ENCODE peak calls at places on chromosomes 11 and 22, in seven cellular contexts. G is brain microvascular endothelial cell; B is upper lobe of right lung; W is right cardiac atrium; S is hepatocyte; N is CD8-positive, alpha-beta memory T cell; H is heart left ventricle. R is an unnamed sample.
A peak's percentile ranks its signal among the peaks of the same experiment; 100 is the strongest.

GRCh38 chr22:23621082-23621780 is 10.9 kb downstream of the DRICH1 start:
- DNase-seq in G (no peak), H (no peak), N (no peak), W (no peak), B (no peak), S (peak; percentile 53), R (no peak)

GRCh38 chr22:39028281-39028680 is 7.4 kb downstream of the APOBEC3D start:
- DNase-seq in B (no peak), H (no peak), W (peak; percentile 45), N (no peak), G (no peak), S (no peak), R (no peak)

GRCh38 chr22:31898911-31899310 is 45.4 kb upstream of the YWHAH start:
- DNase-seq in B (no peak), G (no peak), S (no peak), W (no peak), N (no peak), H (no peak), R (no peak)

GRCh38 chr11:36376315-36376887 is 80.3 kb downstream of the PRR5L start:
- DNase-seq in G (no peak), H (peak; percentile 44), S (peak; percentile 38), B (peak; percentile 72), N (no peak), W (peak; percentile 72), R (no peak)

GRCh38 chr22:45485271-45485670 is 17.4 kb upstream of the FBLN1 start:
- DNase-seq in N (no peak), H (no peak), W (no peak), G (no peak), S (no peak), B (peak; percentile 4), R (no peak)

GRCh38 chr11:84812351-84813083 is 814.6 kb downstream of the DLG2 start:
- DNase-seq in B (no peak), H (no peak), N (no peak), G (peak; percentile 16), W (no peak), S (no peak), R (no peak)

GRCh38 chr11:62539238-62539925 is 7.2 kb downstream of the AHNAK start:
- DNase-seq in S (peak; percentile 87), N (peak; percentile 47), G (peak; percentile 62), H (peak; percentile 90), B (peak; percentile 82), W (peak; percentile 86), R (peak; percentile 90)

GRCh38 chr22:44120314-44120704 is 60.4 kb upstream of the PARVG start:
- DNase-seq in H (no peak), N (no peak), G (no peak), S (no peak), B (peak; percentile 13), W (no peak), R (no peak)

GRCh38 chr11:90220391-90220790 is 2.5 kb downstream of the CHORDC1 start:
- DNase-seq in W (no peak), B (no peak), H (no peak), N (no peak), S (no peak), G (peak; percentile 56), R (peak; percentile 50)

GRCh38 chr11:1979607-1980006 is 18.0 kb downstream of the H19 start:
- DNase-seq in S (no peak), B (no peak), N (no peak), G (no peak), H (no peak), W (peak; percentile 11), R (no peak)

GRCh38 chr11:46277623-46278386 is at the start of gene CREB3L1:
- DNase-seq in G (no peak), S (peak; percentile 36), H (peak; percentile 74), W (peak; percentile 80), N (no peak), B (peak; percentile 80), R (no peak)

GRCh38 chr22:21026783-21027692 is 5.3 kb downstream of the SLC7A4 start:
- DNase-seq in W (peak; percentile 85), H (no peak), N (no peak), S (no peak), B (peak; percentile 81), G (peak; percentile 22), R (no peak)

GRCh38 chr11:75337195-75337654 is 14.2 kb downstream of the ARRB1 start:
- DNase-seq in W (peak; percentile 70), H (no peak), G (peak; percentile 33), N (no peak), S (peak; percentile 71), B (no peak), R (no peak)

GRCh38 chr11:33735426-33736147 is 636 bp downstream of the CD59 start:
- DNase-seq in W (peak; percentile 69), S (peak; percentile 48), H (no peak), B (peak; percentile 80), G (no peak), N (peak; percentile 17), R (no peak)

GRCh38 chr22:25548866-25549464 is 15.5 kb upstream of the GRK3 start:
- DNase-seq in H (no peak), G (no peak), S (no peak), B (no peak), W (no peak), N (no peak), R (no peak)

GRCh38 chr11:95568236-95568635 is 221.3 kb downstream of the FAM76B start:
- DNase-seq in H (no peak), W (no peak), S (no peak), B (no peak), N (no peak), G (no peak), R (no peak)

GRCh38 chr22:42388130-42388797 is 43.9 kb downstream of the NFAM1 start:
- DNase-seq in H (no peak), G (no peak), W (peak; percentile 57), S (no peak), B (no peak), N (no peak), R (peak; percentile 19)

GRCh38 chr11:56396047-56396446 is 16.4 kb upstream of the OR5AL1 start:
- DNase-seq in N (no peak), H (no peak), W (no peak), G (no peak), B (no peak), S (peak; percentile 10), R (no peak)

GRCh38 chr11:106281455-106282173 is 204.2 kb downstream of the AASDHPPT start:
- DNase-seq in B (no peak), H (no peak), W (no peak), G (peak; percentile 83), N (no peak), S (no peak), R (peak; percentile 79)

DNA sequence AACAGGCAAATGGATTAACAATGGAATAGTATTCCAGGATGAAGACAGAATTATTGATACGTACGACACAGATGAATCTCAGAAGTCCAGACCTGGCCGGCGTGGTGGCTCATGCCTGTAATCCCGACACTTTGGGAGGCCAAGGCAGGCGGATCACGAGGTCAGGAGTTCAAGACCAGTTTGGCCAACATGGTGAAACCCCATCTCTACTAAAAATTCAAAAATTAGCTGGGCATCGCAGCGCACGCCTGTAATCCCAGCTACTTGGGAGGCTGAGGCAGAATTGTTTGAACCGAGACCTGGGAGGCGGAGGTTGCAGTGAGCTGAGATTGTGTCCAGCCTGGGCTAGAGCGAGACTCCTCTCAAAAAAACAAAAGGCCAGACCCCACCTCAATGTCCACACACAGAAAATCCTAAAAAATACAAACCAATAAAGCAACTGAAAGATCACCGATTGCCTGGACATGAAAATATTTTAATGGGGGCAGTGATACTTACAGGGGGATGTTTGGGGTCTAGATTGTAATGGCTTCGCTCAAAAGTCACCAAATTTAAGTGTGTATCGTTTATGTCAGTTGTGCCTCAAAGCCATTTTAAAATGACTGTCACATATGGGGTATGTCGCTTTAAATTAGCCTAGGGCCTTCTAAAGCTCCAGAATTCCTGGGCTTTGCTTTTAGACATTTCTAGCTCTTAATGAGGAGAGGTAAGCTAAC is 3.8 kb downstream of the RPS25 start:
- DNase-seq in H (no peak), S (no peak), B (no peak), N (no peak), G (no peak), W (no peak), R (no peak)
- H3K27ac ChIP-seq in H (no peak overlapping the region), S (no peak overlapping the region), B (no peak overlapping the region), N (no peak overlapping the region), G (no peak overlapping the region), W (no peak overlapping the region), R (peak overlapping the region; percentile 58)

GRCh38 chr22:37711490-37711889 is 14.6 kb downstream of the TRIOBP start:
- DNase-seq in W (no peak), G (no peak), S (no peak), B (no peak), N (no peak), H (no peak), R (no peak)

GRCh38 chr22:37715760-37716159 is 18.9 kb downstream of the TRIOBP start:
- DNase-seq in W (no peak), H (no peak), G (no peak), S (no peak), N (no peak), B (no peak), R (no peak)

GRCh38 chr22:37713761-37714160 is 16.9 kb downstream of the TRIOBP start:
- DNase-seq in N (no peak), H (no peak), B (no peak), S (no peak), G (no peak), W (no peak), R (no peak)

GRCh38 chr22:37714634-37715033 is 17.8 kb downstream of the TRIOBP start:
- DNase-seq in H (no peak), G (no peak), B (no peak), S (no peak), W (no peak), N (no peak), R (no peak)

GRCh38 chr22:37716708-37717107 is 19.9 kb downstream of the TRIOBP start:
- DNase-seq in S (no peak), N (no peak), B (no peak), H (no peak), W (no peak), G (peak; percentile 64), R (peak; percentile 36)
- H3K27ac ChIP-seq in S (no peak overlapping the region), N (no peak overlapping the region), B (no peak overlapping the region), H (no peak overlapping the region), W (no peak overlapping the region), G (no peak overlapping the region), R (no peak overlapping the region)

GRCh38 chr11:16902979-16903378 is 111.2 kb downstream of the PLEKHA7 start:
- DNase-seq in B (no peak), N (no peak), G (no peak), W (no peak), H (no peak), S (no peak), R (no peak)
- H3K27ac ChIP-seq in B (no peak overlapping the region), N (no peak overlapping the region), G (no peak overlapping the region), W (no peak overlapping the region), H (no peak overlapping the region), S (peak overlapping the region; percentile 25), R (no peak overlapping the region)

GRCh38 chr11:111633248-111633647 is 31.0 kb downstream of the SIK2 start:
- DNase-seq in H (no peak), N (no peak), G (no peak), B (no peak), W (no peak), S (peak; percentile 8), R (no peak)

GRCh38 chr11:111631666-111632039 is 29.4 kb downstream of the SIK2 start:
- DNase-seq in G (peak; percentile 56), S (no peak), N (no peak), B (no peak), H (no peak), W (no peak), R (peak; percentile 44)

GRCh38 chr11:111632798-111633197 is 30.5 kb downstream of the SIK2 start:
- DNase-seq in W (no peak), B (no peak), N (no peak), H (no peak), G (no peak), S (no peak), R (no peak)

GRCh38 chr11:111629499-111629898 is 27.2 kb downstream of the SIK2 start:
- DNase-seq in G (no peak), H (no peak), B (no peak), N (no peak), S (no peak), W (no peak), R (no peak)

GRCh38 chr11:111631034-111631665 is 28.9 kb downstream of the SIK2 start:
- DNase-seq in W (no peak), N (no peak), H (no peak), B (no peak), S (no peak), G (no peak), R (no peak)
- H3K27ac ChIP-seq in W (no peak overlapping the region), N (no peak overlapping the region), H (no peak overlapping the region), B (no peak overlapping the region), S (no peak overlapping the region), G (no peak overlapping the region), R (no peak overlapping the region)

R was measured in RWPE1.